ENCODE peak calls at places on chromosome 3, in ten cellular contexts. M is cerebellar cortex; P is ELF-1; I is cardiac fibroblast; J is frontal cortex; R is LoVo; F is NCI-H1092; B is prostate gland; Y is hypothalamus; Q is NK-92 treated with Interleukin-12 subunit alpha and Interleukin-12 subunit beta, amount 100 ng/mL, for 24 hours. C is an unnamed sample.

GRCh38 chr3:123733805-123734526 is 149.1 kb upstream of the HACD2 start:
- DNase-seq in M (no peak), I (peak), B (no peak), Q (no peak), F (no peak), R (no peak), Y (no peak), P (no peak), J (no peak), C (no peak)

GRCh38 chr3:54773251-54773650 is 154.6 kb downstream of the LRTM1 start:
- DNase-seq in J (no peak), Y (no peak), I (no peak), M (no peak), B (no peak), Q (no peak), P (no peak), R (no peak), F (peak), C (no peak)

GRCh38 chr3:11689749-11690148 is 46.0 kb upstream of the VGLL4 start:
- DNase-seq in B (no peak), Q (no peak), J (no peak), I (no peak), F (no peak), M (no peak), R (no peak), Y (no peak), P (no peak), C (no peak)

GRCh38 chr3:79810529-79810928 is 42.7 kb upstream of the ROBO1 start:
- DNase-seq in B (no peak), R (no peak), P (no peak), Y (no peak), J (no peak), I (peak), Q (no peak), F (no peak), M (no peak), C (no peak)

GRCh38 chr3:196941846-196942225 is 492 bp downstream of the NCBP2 start:
- DNase-seq in B (no peak), Y (peak), R (peak), J (no peak), F (peak), M (no peak), P (no peak), I (no peak), Q (no peak), C (no peak)

GRCh38 chr3:38493019-38493418 is 3.1 kb upstream of the EXOG start:
- DNase-seq in I (peak), P (no peak), F (no peak), R (no peak), Q (no peak), B (no peak), Y (no peak), M (no peak), J (no peak), C (no peak)

GRCh38 chr3:41450416-41451231 is 251.3 kb downstream of the CTNNB1 start:
- DNase-seq in Y (no peak), R (no peak), J (no peak), B (no peak), P (peak), I (no peak), Q (no peak), M (peak), F (no peak), C (no peak)

GRCh38 chr3:56764904-56765445 is 36.8 kb downstream of the ARHGEF3 start:
- DNase-seq in M (no peak), B (no peak), J (no peak), I (no peak), Q (no peak), F (no peak), P (peak), Y (no peak), R (no peak), C (no peak)